ENCODE peak calls at places on chromosomes 7 and 10, in seven cellular contexts. X is foreskin fibroblast, B is HFF-Myc, V is fibroblast of pulmonary artery, S is upper lobe of right lung, Q is left lung, P is AG08396. Y is an unnamed sample.

GRCh38 chr10:79445217-79445707 is at the start of gene ZCCHC24:
- DNase-seq in P (no peak), V (peak; percentile 36), Q (no peak), X (no peak), B (no peak), S (peak; percentile 86), Y (no peak)

GRCh38 chr7:138433583-138434437 is 26.2 kb upstream of the TRIM24 start:
- DNase-seq in Q (no peak), B (no peak), S (no peak), V (no peak), X (no peak), P (no peak), Y (no peak)

GRCh38 chr7:113561446-113561845 is 357.4 kb downstream of the PPP1R3A start:
- DNase-seq in P (no peak), V (peak; percentile 49), Q (no peak), S (no peak), X (no peak), B (no peak), Y (no peak)

GRCh38 chr10:100970076-100970913 is 991 bp downstream of the SEMA4G start:
- DNase-seq in P (no peak), V (no peak), B (no peak), S (no peak), Q (no peak), X (no peak), Y (peak; percentile 70)

GRCh38 chr10:68586622-68587325 is 26.6 kb downstream of the TET1 start:
- DNase-seq in S (no peak), V (no peak), Q (no peak), B (peak; percentile 5), P (no peak), X (no peak), Y (no peak)

GRCh38 chr7:38411404-38411803 is 138.0 kb upstream of the TARP start:
- DNase-seq in Q (no peak), B (no peak), X (no peak), P (no peak), V (peak; percentile 13), S (no peak), Y (peak; percentile 62)

GRCh38 chr10:72077275-72077990 is 10.9 kb downstream of the SPOCK2 start:
- DNase-seq in Q (no peak), X (no peak), P (no peak), S (peak; percentile 48), B (no peak), V (no peak), Y (peak; percentile 53)

GRCh38 chr7:12030116-12030515 is 181.0 kb upstream of the TMEM106B start:
- DNase-seq in X (no peak), Q (no peak), B (no peak), V (no peak), P (peak; percentile 8), S (no peak), Y (no peak)

GRCh38 chr7:6647541-6647940 is 10.4 kb downstream of the ZNF316 start:
- DNase-seq in S (no peak), Q (no peak), B (no peak), V (no peak), P (no peak), X (no peak), Y (no peak)

GRCh38 chr7:50595538-50596102 is 30.4 kb upstream of the DDC start:
- DNase-seq in P (peak; percentile 41), Q (no peak), V (peak; percentile 76), S (no peak), X (peak; percentile 26), B (peak; percentile 37), Y (no peak)

GRCh38 chr10:128516180-128516579 is 390.0 kb upstream of the MKI67 start:
- DNase-seq in P (no peak), Q (no peak), V (no peak), S (no peak), X (no peak), B (no peak), Y (no peak)

GRCh38 chr10:34346516-34347150 is 468.5 kb downstream of the PARD3 start:
- DNase-seq in P (peak; percentile 51), X (no peak), B (no peak), S (no peak), Q (no peak), V (no peak), Y (no peak)

GRCh38 chr7:42227523-42227922 is 9.5 kb downstream of the GLI3 start:
- DNase-seq in V (no peak), S (no peak), Q (no peak), B (no peak), X (no peak), P (no peak), Y (no peak)

GRCh38 chr7:135899458-135899857 is 77.7 kb downstream of the MTPN start:
- DNase-seq in Q (no peak), S (no peak), V (no peak), X (no peak), B (no peak), P (no peak), Y (no peak)

GRCh38 chr10:97498841-97499560 is at the start of gene UBTD1:
- DNase-seq in B (no peak), V (no peak), Q (peak; percentile 64), S (peak; percentile 84), P (peak; percentile 73), X (peak; percentile 41), Y (peak; percentile 74)

GRCh38 chr10:561721-562120 is 127.7 kb downstream of the DIP2C start:
- DNase-seq in P (no peak), S (no peak), X (no peak), V (no peak), Q (no peak), B (no peak), Y (no peak)

GRCh38 chr10:70162892-70163201 is 7.5 kb downstream of the SAR1A start:
- DNase-seq in X (no peak), B (no peak), Q (no peak), S (no peak), V (no peak), P (no peak), Y (peak; percentile 80)

GRCh38 chr7:815284-816216 is 16.7 kb upstream of the SUN1 start:
- DNase-seq in X (no peak), P (no peak), B (no peak), Q (peak; percentile 48), S (peak; percentile 75), V (no peak), Y (peak; percentile 73)

GRCh38 chr7:51705701-51706100 is 389.1 kb upstream of the COBL start:
- DNase-seq in S (no peak), V (no peak), B (no peak), Q (no peak), X (no peak), P (no peak), Y (no peak)

GRCh38 chr7:2199956-2200583 is 32.7 kb downstream of the MAD1L1 start:
- DNase-seq in S (peak; percentile 55), P (no peak), V (no peak), Q (no peak), B (no peak), X (no peak), Y (peak; percentile 51)

GRCh38 chr7:29381206-29382094 is 182.2 kb upstream of the PRR15 start:
- DNase-seq in P (no peak), S (no peak), X (no peak), V (no peak), Q (no peak), B (no peak), Y (no peak)

GRCh38 chr10:66892833-66893232 is 33.0 kb upstream of the LRRTM3 start:
- DNase-seq in B (no peak), Q (no peak), S (no peak), V (no peak), X (no peak), P (no peak), Y (no peak)

GRCh38 chr7:23696916-23697441 is 13.0 kb upstream of the STK31 start:
- DNase-seq in Q (no peak), B (peak; percentile 40), S (peak; percentile 78), V (peak; percentile 70), P (peak; percentile 36), X (peak; percentile 24), Y (peak; percentile 83)

GRCh38 chr7:105878746-105879605 is 2.6 kb upstream of the ATXN7L1 start:
- DNase-seq in B (no peak), X (no peak), P (no peak), V (no peak), Q (no peak), S (no peak), Y (no peak)

GRCh38 chr10:131686781-131687419 is 213.9 kb upstream of the PPP2R2D start:
- DNase-seq in B (no peak), S (no peak), Q (no peak), V (no peak), X (no peak), P (no peak), Y (no peak)

GRCh38 chr10:114795039-114795438 is 26.5 kb upstream of the FHIP2A start:
- DNase-seq in Q (no peak), P (no peak), S (no peak), X (no peak), V (no peak), B (no peak), Y (no peak)

GRCh38 chr7:41333506-41333905 is 369.4 kb downstream of the INHBA start:
- DNase-seq in Q (no peak), P (no peak), X (peak; percentile 49), V (peak; percentile 67), B (peak; percentile 32), S (no peak), Y (no peak)

GRCh38 chr10:5070648-5071410 is 23.4 kb upstream of the AKR1C3 start:
- DNase-seq in Q (no peak), X (no peak), V (peak; percentile 86), B (no peak), S (no peak), P (no peak), Y (no peak)

GRCh38 chr10:4291995-4292394 is 507.0 kb upstream of the KLF6 start:
- DNase-seq in Q (no peak), B (no peak), V (no peak), X (no peak), S (no peak), P (no peak), Y (no peak)

GRCh38 chr10:132860527-132860926 is 74.6 kb upstream of the NKX6-2 start:
- DNase-seq in B (no peak), V (no peak), X (no peak), Q (peak; percentile 29), P (no peak), S (peak; percentile 45), Y (no peak)

GRCh38 chr10:125989791-125990190 is 93.4 kb downstream of the FANK1 start:
- DNase-seq in X (no peak), Q (no peak), B (no peak), V (no peak), S (no peak), P (no peak), Y (no peak)

GRCh38 chr10:13684252-13684791 is 97.6 kb downstream of the PRPF18 start:
- DNase-seq in S (peak; percentile 70), V (peak; percentile 90), X (peak; percentile 62), P (peak; percentile 71), Q (peak; percentile 50), B (no peak), Y (peak; percentile 36)

GRCh38 chr10:90047243-90047729 is 345.9 kb downstream of the KIF20B start:
- DNase-seq in S (no peak), X (no peak), V (no peak), Q (no peak), B (no peak), P (no peak), Y (no peak)

GRCh38 chr10:68406815-68407585 is at the start of gene RUFY2:
- DNase-seq in B (peak; percentile 24), Q (peak; percentile 75), X (peak; percentile 70), P (peak; percentile 95), V (peak; percentile 79), S (peak; percentile 92), Y (peak; percentile 92)

GRCh38 chr7:30652132-30652531 is 30.1 kb downstream of the CRHR2 start:
- DNase-seq in V (no peak), X (no peak), Q (no peak), B (no peak), P (no peak), S (peak; percentile 49), Y (no peak)

GRCh38 chr10:77849039-77849664 is 77.4 kb downstream of the DLG5 start:
- DNase-seq in Q (no peak), B (no peak), S (no peak), P (no peak), V (no peak), X (no peak), Y (no peak)

Y was measured in activated effector memory CD4-positive, alpha-beta T cell treated with anti-CD3 and anti-CD28 coated beads, Interleukin-2, amount 50 U/mL, for 16 hours.